ENCODE peak calls at places on chromosomes 5 and 9, in four cellular contexts. U is WTC11, R is K562, L is HepG2. M is an unnamed sample.

GRCh38 chr9:32395483-32396216 is 11.2 kb downstream of the ACO1 start:
- DNase-seq in L (no peak), R (no peak), U (no peak), M (no peak)

GRCh38 chr5:45189481-45189880 is 380.7 kb downstream of the MRPS30 start:
- DNase-seq in L (no peak), R (no peak), U (no peak), M (no peak)

GRCh38 chr9:99459923-99460322 is 237.8 kb downstream of the SEC61B start:
- DNase-seq in U (no peak), R (no peak), L (no peak), M (no peak)

GRCh38 chr5:81052325-81052724 is 92.2 kb downstream of the RASGRF2 start:
- DNase-seq in U (no peak), L (no peak), R (no peak), M (no peak)

GRCh38 chr5:85109616-85110015 is 724.9 kb upstream of the EDIL3 start:
- DNase-seq in L (no peak), U (no peak), R (no peak), M (no peak)

GRCh38 chr5:111159845-111160244 is 64.3 kb upstream of the CAMK4 start:
- DNase-seq in R (no peak), L (no peak), U (no peak), M (no peak)

GRCh38 chr5:96709152-96709821 is 47.1 kb downstream of the CAST start:
- DNase-seq in R (no peak), U (no peak), L (no peak), M (no peak)

GRCh38 chr9:109143881-109144562 is 23.0 kb downstream of the FRRS1L start:
- DNase-seq in L (peak), R (peak), U (peak), M (peak)

GRCh38 chr9:98517710-98518109 is 191.0 kb downstream of the GABBR2 start:
- DNase-seq in U (no peak), R (peak), L (no peak), M (no peak)

GRCh38 chr5:15995206-15996052 is 184.2 kb downstream of the MARCHF11 start:
- DNase-seq in L (peak), U (peak), R (no peak), M (peak)

GRCh38 chr5:112012112-112012511 is 255.1 kb upstream of the NREP start:
- DNase-seq in R (no peak), U (no peak), L (no peak), M (no peak)

GRCh38 chr5:65290677-65291076 is 191.0 kb downstream of the ADAMTS6 start:
- DNase-seq in R (no peak), U (no peak), L (no peak), M (no peak)

GRCh38 chr5:179605026-179605833 is 18.2 kb downstream of the HNRNPH1 start:
- DNase-seq in L (no peak), U (no peak), R (no peak), M (no peak)

GRCh38 chr9:138049085-138049778 is 171.7 kb downstream of the CACNA1B start:
- DNase-seq in R (no peak), U (no peak), L (no peak), M (no peak)

GRCh38 chr5:11719888-11720481 is 184.3 kb downstream of the CTNND2 start:
- DNase-seq in R (no peak), U (peak), L (peak), M (peak)

GRCh38 chr9:132486706-132487350 is 76.8 kb downstream of the CFAP77 start:
- DNase-seq in U (no peak), R (no peak), L (no peak), M (no peak)

GRCh38 chr9:133332381-133332730 is 3.6 kb downstream of the SURF6 start:
- DNase-seq in R (no peak), U (no peak), L (no peak), M (no peak)

GRCh38 chr5:151923865-151924264 is 786 bp downstream of the GLRA1 start:
- DNase-seq in U (peak), L (no peak), R (peak), M (peak)

GRCh38 chr9:81113408-81114124 is 575.8 kb downstream of the TLE1 start:
- DNase-seq in R (no peak), L (no peak), U (no peak), M (no peak)

GRCh38 chr9:70260606-70261005 is 1.8 kb downstream of the SMC5 start:
- DNase-seq in U (no peak), R (no peak), L (no peak), M (no peak)

GRCh38 chr5:53381-54174 is 38.4 kb upstream of the PLEKHG4B start:
- DNase-seq in R (peak), U (peak), L (no peak), M (peak)

GRCh38 chr5:115948013-115948605 is 14.2 kb upstream of the LVRN start:
- DNase-seq in L (no peak), U (no peak), R (no peak), M (no peak)

GRCh38 chr5:111411321-111411720 is 101.0 kb downstream of the STARD4 start:
- DNase-seq in L (no peak), R (no peak), U (no peak), M (no peak)

GRCh38 chr9:92754091-92754740 is 10.4 kb downstream of the BICD2 start:
- DNase-seq in L (no peak), R (no peak), U (no peak), M (no peak)
- TF ChIP-seq ELF4 in L (no peak), R (no peak), U (no peak), M (no peak)

DNA sequence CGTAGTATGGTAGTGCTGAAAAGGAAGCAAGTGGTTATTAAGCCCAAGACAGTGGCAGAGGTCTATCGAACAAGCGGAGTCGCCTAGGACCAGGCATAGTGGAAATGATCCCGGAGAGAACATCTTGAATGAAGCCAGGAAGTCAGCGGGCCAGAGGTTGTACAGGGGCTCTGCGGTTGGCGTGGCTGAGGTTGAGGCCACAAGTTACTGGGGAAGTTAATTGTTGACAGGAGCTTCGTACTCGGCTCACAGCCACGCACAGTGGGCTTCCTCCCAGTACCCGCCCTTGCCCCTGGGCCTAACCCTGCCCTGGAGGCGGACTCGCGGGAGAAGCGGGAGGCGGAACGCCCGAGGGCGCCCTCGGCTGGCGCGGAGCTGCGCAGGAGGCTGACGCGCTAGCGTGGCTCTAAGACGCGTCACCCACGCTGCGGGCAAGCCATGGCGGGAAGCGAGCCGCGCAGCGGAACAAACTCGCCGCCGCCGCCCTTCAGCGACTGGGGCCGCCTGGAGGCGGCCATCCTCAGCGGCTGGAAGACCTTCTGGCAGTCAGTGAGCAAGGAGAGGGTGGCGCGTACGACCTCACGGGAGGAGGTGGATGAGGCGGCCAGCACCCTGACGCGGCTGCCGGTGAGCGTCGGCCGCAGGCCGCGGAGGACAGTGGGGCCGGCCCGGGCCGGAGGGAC is at the start of gene FBXO4:
- DNase-seq in R (peak), U (peak), L (peak), M (peak)
- TF ChIP-seq ELF4 in R (peak), U (no peak), L (no peak), M (no peak)

GRCh38 chr9:123119566-123119965 is 86.1 kb downstream of the GPR21 start:
- DNase-seq in L (no peak), R (no peak), U (no peak), M (no peak)
- TF ChIP-seq ELF4 in L (no peak), R (no peak), U (no peak), M (no peak)

GRCh38 chr5:129459485-129460120 is 495 bp upstream of the ADAMTS19 start:
- DNase-seq in L (no peak), R (no peak), U (peak), M (peak)
- TF ChIP-seq ELF4 in L (no peak), R (no peak), U (no peak), M (no peak)

DNA sequence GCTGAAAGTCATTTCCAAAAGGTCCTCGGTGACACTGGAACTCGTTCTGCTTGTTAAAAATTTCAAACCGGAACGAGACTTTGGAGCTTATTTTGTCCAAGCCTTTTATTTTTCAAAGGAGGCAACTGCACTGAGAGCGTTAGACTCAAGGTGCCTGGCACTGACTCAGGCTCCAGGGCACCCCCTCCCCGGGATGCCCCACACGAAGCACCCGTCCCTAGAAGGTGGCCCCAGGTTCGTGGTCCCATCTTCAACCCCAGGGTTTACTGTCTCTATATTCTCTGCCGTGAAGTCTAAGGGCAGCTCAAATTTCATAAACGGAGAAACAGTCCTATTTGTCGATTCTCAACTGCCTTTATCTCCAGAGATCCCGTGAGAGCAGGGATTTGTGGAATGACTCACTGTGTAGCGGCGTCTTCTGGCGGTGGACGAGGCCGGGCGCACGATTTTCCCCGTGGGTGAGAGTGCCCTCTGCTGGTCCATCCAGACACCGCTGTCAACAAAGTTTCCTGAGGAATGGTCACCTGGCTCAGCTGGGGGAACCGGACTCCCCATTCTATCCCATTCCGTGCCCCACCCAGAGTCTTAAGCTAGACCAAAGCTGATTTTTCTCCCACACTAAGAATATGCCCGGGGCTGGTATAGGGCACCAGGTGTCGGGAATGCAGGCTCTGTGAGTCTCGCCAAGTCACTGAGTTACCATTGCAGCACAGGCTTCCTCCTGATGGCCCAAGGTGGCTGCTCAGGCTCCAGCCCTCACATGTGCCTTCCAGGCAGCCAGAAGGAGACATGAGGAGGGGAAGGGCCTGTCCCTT is 27.1 kb upstream of the SLC6A19 start:
- DNase-seq in U (peak), R (peak), L (peak), M (peak)
- TF ChIP-seq ELF4 in U (no peak), R (no peak), L (no peak), M (no peak)

DNA sequence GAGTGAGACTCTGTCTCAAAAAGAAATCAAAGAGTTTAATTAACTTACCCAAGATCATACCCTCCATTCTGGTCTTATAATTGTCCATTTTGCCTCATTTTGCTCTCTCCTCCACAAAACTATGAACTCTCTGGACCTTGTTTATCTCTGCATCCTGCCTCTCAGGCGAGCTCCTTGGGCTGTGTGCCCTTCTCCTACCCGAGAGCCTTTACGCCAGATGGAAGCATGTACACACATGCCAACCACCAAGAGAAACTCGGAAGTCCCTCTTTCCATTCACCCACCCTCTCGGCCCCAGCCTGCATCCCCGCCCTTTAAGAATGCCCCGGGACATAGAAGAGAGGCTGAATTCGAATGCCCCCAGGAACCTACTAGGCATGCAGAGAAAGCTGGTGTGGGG is 25.9 kb downstream of the CPLX2 start:
- DNase-seq in L (no peak), R (no peak), U (no peak), M (no peak)
- TF ChIP-seq ELF4 in L (no peak), R (no peak), U (no peak), M (no peak)

GRCh38 chr5:34524123-34524522 is 132.0 kb upstream of the RAI14 start:
- DNase-seq in R (peak), L (no peak), U (no peak), M (no peak)

GRCh38 chr5:34525761-34526160 is 130.4 kb upstream of the RAI14 start:
- DNase-seq in U (no peak), R (peak), L (no peak), M (no peak)

GRCh38 chr5:34521628-34522290 is 134.4 kb upstream of the RAI14 start:
- DNase-seq in U (no peak), L (peak), R (no peak), M (no peak)

GRCh38 chr5:34523382-34523716 is 132.8 kb upstream of the RAI14 start:
- DNase-seq in L (no peak), U (no peak), R (no peak), M (no peak)

DNA sequence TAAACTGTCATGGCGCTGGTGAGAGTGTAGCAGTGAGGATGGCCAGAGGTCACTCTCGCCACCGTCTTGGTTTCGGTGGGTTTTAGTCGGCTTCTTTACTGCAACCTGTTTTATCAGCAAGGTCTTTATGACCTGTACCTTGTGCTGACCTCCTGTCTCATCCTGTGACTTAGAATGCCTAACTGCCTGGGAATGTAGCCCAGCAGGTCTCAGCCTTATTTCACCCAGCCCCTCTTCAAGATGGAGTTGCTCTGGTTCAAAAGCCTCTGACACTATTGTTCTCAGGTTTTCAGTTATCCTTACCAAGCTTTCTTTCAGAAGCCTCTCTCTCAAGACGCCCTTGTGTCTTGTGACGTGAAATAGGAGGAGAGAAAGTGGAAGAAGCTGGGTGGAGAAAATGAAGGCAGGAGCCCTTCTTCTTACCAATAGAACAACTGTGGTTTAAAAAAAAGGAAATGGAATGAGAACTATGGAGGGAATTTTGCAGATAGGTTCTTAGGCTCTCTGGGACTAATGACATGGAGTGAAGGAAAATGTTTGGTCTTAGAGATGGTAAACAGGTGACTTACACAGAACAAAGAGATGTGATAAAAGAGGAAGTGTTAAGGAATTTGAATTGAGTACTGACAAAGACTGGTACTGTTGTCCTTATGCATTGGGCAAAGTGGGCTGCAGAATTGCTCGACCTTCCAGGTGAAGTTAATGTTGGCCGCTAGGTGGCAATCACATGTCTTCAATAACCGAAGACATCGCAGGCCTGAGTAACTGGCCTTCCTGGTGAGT is 133.3 kb upstream of the RAI14 start:
- DNase-seq in R (peak), L (peak), U (peak), M (peak)
- TF ChIP-seq ELF4 in R (no peak), L (no peak), U (no peak), M (no peak)

GRCh38 chr9:88676644-88677043 is 141.7 kb downstream of the NXNL2 start:
- DNase-seq in R (no peak), L (no peak), U (no peak), M (no peak)

GRCh38 chr9:88678008-88678407 is 143.0 kb downstream of the NXNL2 start:
- DNase-seq in U (no peak), R (no peak), L (no peak), M (no peak)

GRCh38 chr9:88678431-88678830 is 143.5 kb downstream of the NXNL2 start:
- DNase-seq in L (no peak), U (no peak), R (no peak), M (no peak)

DNA sequence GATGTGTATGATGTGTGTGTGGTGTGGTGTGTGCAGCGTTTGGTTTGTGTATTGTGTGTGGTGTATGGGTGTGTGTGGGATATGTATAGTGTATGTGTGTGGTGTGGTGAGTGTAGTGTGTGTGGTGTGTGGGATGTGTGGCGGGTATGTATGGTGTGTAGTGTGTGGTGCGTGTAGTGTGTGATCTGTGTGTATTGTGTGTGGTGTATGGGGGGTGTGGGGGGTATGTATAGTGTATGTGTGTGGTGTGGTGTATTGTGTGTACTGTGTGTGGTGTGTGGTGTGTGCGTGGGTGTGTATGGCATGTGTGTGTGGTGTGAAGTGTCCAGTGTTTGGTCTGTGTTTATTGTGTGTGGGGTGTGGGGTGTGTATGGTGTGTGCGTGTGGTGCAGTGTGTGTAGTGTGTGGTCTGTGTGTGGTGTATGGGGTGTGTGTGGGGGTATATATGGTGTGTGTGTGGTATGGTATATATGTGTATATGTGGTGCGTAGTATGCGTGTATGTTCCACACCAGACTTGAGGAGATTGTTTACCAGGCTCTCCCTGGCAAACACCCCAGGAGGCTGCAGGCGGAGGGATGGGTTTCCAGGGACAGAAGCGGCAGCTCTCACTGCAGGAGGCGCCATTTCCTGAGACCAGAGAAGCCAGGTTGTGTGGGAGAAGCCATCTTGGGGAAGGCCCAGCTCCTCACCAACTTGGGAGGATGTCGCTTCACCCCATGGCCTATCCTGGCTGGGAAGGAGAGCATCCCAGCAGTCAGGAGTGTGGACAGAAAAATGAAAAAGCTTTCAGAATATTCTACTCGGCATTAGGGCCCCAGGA is 138.1 kb downstream of the NXNL2 start:
- DNase-seq in L (peak), R (no peak), U (peak), M (no peak)
- TF ChIP-seq ELF4 in L (no peak), R (no peak), U (no peak), M (no peak)

GRCh38 chr5:150613991-150614650 is 26.3 kb upstream of the SYNPO start:
- DNase-seq in L (no peak), R (no peak), U (peak), M (peak)
- TF ChIP-seq ELF4 in L (no peak), R (no peak), U (no peak), M (no peak)

GRCh38 chr5:91848453-91848852 is 465.3 kb upstream of the ARRDC3 start:
- DNase-seq in L (peak), U (no peak), R (no peak), M (peak)
- TF ChIP-seq ELF4 in L (no peak), U (no peak), R (no peak), M (no peak)